ENCODE peak calls at places on chromosomes 6 and 20, in eight cellular contexts. N is OCI-LY7, O is HEK293T, Q is dermis microvascular lymphatic vessel endothelial cell, J is hippocampal formation, C is NCI-H146, X is ELR, P is NCI-H2107. D is an unnamed sample.

GRCh38 chr6:33295621-33296369 is 2.9 kb downstream of the RGL2 start:
- DNase-seq in N (no peak), O (no peak), Q (no peak), J (no peak), C (no peak), X (no peak), P (no peak), D (no peak)

GRCh38 chr6:71642120-71642519 is 244.2 kb upstream of the RIMS1 start:
- DNase-seq in N (no peak), O (no peak), Q (no peak), J (no peak), C (no peak), X (no peak), P (no peak), D (no peak)

GRCh38 chr6:24899647-24900325 is 36.0 kb downstream of the RIPOR2 start:
- DNase-seq in N (no peak), O (no peak), Q (no peak), J (no peak), C (no peak), X (no peak), P (no peak), D (no peak)

GRCh38 chr6:30447237-30447636 is 42.1 kb upstream of the HLA-E start:
- DNase-seq in N (no peak), O (peak), Q (peak), J (no peak), C (no peak), X (peak), P (no peak), D (no peak)

GRCh38 chr6:163671355-163671754 is 256.8 kb downstream of the QKI start:
- DNase-seq in N (no peak), O (no peak), Q (no peak), J (no peak), C (no peak), X (no peak), P (no peak), D (no peak)

GRCh38 chr6:163489584-163489983 is 75.1 kb downstream of the QKI start:
- DNase-seq in N (no peak), O (no peak), Q (no peak), J (no peak), C (no peak), X (peak), P (no peak), D (no peak)

GRCh38 chr6:5025911-5026819 is 22.3 kb upstream of the RPP40 start:
- DNase-seq in N (no peak), O (peak), Q (peak), J (peak), C (peak), X (peak), P (peak), D (no peak)

GRCh38 chr6:159998543-159998942 is 29.7 kb downstream of the IGF2R start:
- DNase-seq in N (no peak), O (no peak), Q (no peak), J (no peak), C (no peak), X (no peak), P (no peak), D (no peak)

GRCh38 chr6:125986956-125987617 is 747 bp downstream of the TRMT11 start:
- DNase-seq in N (peak), O (peak), Q (no peak), J (no peak), C (peak), X (peak), P (no peak), D (no peak)

GRCh38 chr20:25858495-25859425 is 162.1 kb upstream of the ZNF337 start:
- DNase-seq in N (no peak), O (no peak), Q (no peak), J (no peak), C (no peak), X (no peak), P (no peak), D (no peak)

GRCh38 chr20:20358801-20359200 is 9.1 kb upstream of the INSM1 start:
- DNase-seq in N (no peak), O (no peak), Q (no peak), J (no peak), C (peak), X (no peak), P (no peak), D (no peak)

GRCh38 chr20:2751868-2752630 is 48.4 kb downstream of the CPXM1 start:
- DNase-seq in N (no peak), O (no peak), Q (no peak), J (no peak), C (peak), X (peak), P (no peak), D (no peak)

D was measured in non-pigmented ciliary epithelial cell.